ENCODE peak calls at places on chromosomes 4 and X, in six cellular contexts. G is ELF-1; K is KG1; O is activated naive CD4-positive, alpha-beta T cell; M is NCI-H345; J is ACHN. I is an unnamed sample.

GRCh38 chr4:180695851-180696250 is 1547.4 kb upstream of the TENM3 start:
- DNase-seq in O (no peak), M (no peak), G (no peak), J (peak), K (no peak), I (no peak)

GRCh38 chr4:55386073-55386472 is 9.7 kb upstream of the TMEM165 start:
- DNase-seq in J (peak), M (no peak), G (no peak), K (no peak), O (no peak), I (no peak)

GRCh38 chr4:88333741-88334405 is 44.8 kb upstream of the HERC6 start:
- DNase-seq in O (no peak), K (no peak), G (no peak), J (no peak), M (no peak), I (no peak)

GRCh38 chrX:138191998-138192397 is 519.5 kb downstream of the FGF13 start:
- DNase-seq in J (peak), K (no peak), O (no peak), M (peak), G (peak), I (no peak)

GRCh38 chr4:128846063-128846462 is 36.6 kb downstream of the JADE1 start:
- DNase-seq in K (no peak), O (no peak), J (no peak), G (no peak), M (peak), I (no peak)

GRCh38 chrX:40845331-40845911 is 110.1 kb upstream of the MED14 start:
- DNase-seq in J (peak), G (peak), K (no peak), M (no peak), O (no peak), I (no peak)

GRCh38 chr4:73661646-73662119 is 41.4 kb upstream of the RASSF6 start:
- DNase-seq in M (no peak), J (peak), G (no peak), O (no peak), K (no peak), I (no peak)

GRCh38 chr4:89101256-89102161 is 9.8 kb upstream of the TIGD2 start:
- DNase-seq in O (no peak), G (no peak), K (no peak), M (no peak), J (no peak), I (no peak)

GRCh38 chr4:28557755-28558154 is 1697.1 kb downstream of the STIM2 start:
- DNase-seq in O (no peak), K (no peak), J (no peak), G (no peak), M (no peak), I (no peak)

GRCh38 chr4:140497776-140498636 is at the start of gene MGAT4D:
- DNase-seq in J (no peak), K (no peak), O (no peak), M (no peak), G (peak), I (no peak)

GRCh38 chr4:62571494-62571893 is 1371.4 kb downstream of the ADGRL3 start:
- DNase-seq in G (no peak), J (no peak), K (no peak), O (no peak), M (no peak), I (no peak)

GRCh38 chr4:10015140-10015753 is 6.0 kb downstream of the SLC2A9 start:
- DNase-seq in K (no peak), G (peak), O (no peak), M (peak), J (peak), I (no peak)

GRCh38 chr4:149793459-149793858 is 22.2 kb downstream of the IQCM start:
- DNase-seq in O (no peak), G (no peak), K (no peak), J (no peak), M (no peak), I (no peak)

GRCh38 chrX:20057479-20057878 is 59.2 kb downstream of the MAP7D2 start:
- DNase-seq in J (no peak), K (no peak), O (no peak), M (no peak), G (no peak), I (no peak)

GRCh38 chr4:152819026-152819645 is 39.4 kb downstream of the ARFIP1 start:
- DNase-seq in J (no peak), M (no peak), G (no peak), K (no peak), O (no peak), I (no peak)

GRCh38 chr4:150379454-150379853 is 202.5 kb upstream of the MAB21L2 start:
- DNase-seq in K (no peak), M (no peak), G (no peak), J (no peak), O (no peak), I (no peak)

GRCh38 chrX:48769230-48769629 is 7.7 kb downstream of the GLOD5 start:
- DNase-seq in G (no peak), K (no peak), O (no peak), J (no peak), M (no peak), I (no peak)

GRCh38 chr4:169202878-169203277 is 67.9 kb downstream of the SH3RF1 start:
- DNase-seq in K (no peak), M (no peak), G (no peak), J (no peak), O (no peak), I (no peak)

GRCh38 chr4:8315343-8316250 is 46.0 kb downstream of the HTRA3 start:
- DNase-seq in G (peak), K (no peak), O (no peak), M (peak), J (peak), I (peak)

GRCh38 chrX:154458954-154459829 is 1.1 kb downstream of the PLXNA3 start:
- DNase-seq in O (no peak), J (no peak), G (no peak), M (peak), K (no peak), I (no peak)

GRCh38 chr4:113760852-113761681 is 471 bp downstream of the CAMK2D start:
- DNase-seq in M (peak), O (peak), J (peak), G (peak), K (no peak), I (peak)

GRCh38 chrX:146238173-146238572 is 420.5 kb downstream of the SLITRK2 start:
- DNase-seq in M (no peak), G (no peak), O (no peak), K (no peak), J (no peak), I (no peak)

GRCh38 chr4:2825740-2826139 is 17.9 kb upstream of the ADD1 start:
- DNase-seq in M (no peak), O (no peak), J (no peak), G (no peak), K (no peak), I (no peak)

GRCh38 chr4:109408711-109409110 is 24.9 kb upstream of the SEC24B start:
- DNase-seq in J (no peak), K (no peak), O (no peak), G (peak), M (no peak), I (no peak)

GRCh38 chr4:4343038-4343437 is 43.9 kb upstream of the NSG1 start:
- DNase-seq in J (no peak), K (no peak), G (no peak), O (no peak), M (no peak), I (no peak)

GRCh38 chrX:781216-782211 is 150.9 kb downstream of the SHOX start:
- DNase-seq in J (no peak), G (peak), M (no peak), O (no peak), K (no peak), I (no peak)

GRCh38 chr4:67483868-67484602 is 61.3 kb downstream of the CENPC start:
- DNase-seq in O (no peak), M (no peak), J (no peak), G (peak), K (no peak), I (no peak)

GRCh38 chr4:183099537-183100297 is 660 bp downstream of the WWC2 start:
- DNase-seq in G (peak), J (peak), O (no peak), K (no peak), M (no peak), I (no peak)

GRCh38 chr4:6386091-6386490 is 86.3 kb downstream of the PPP2R2C start:
- DNase-seq in O (no peak), J (no peak), G (no peak), K (no peak), M (no peak), I (no peak)

GRCh38 chrX:84046403-84046984 is 141.5 kb downstream of the RPS6KA6 start:
- DNase-seq in J (peak), K (no peak), G (peak), M (peak), O (no peak), I (no peak)

GRCh38 chr4:135267148-135267878 is 1065.7 kb upstream of the PABPC4L start:
- DNase-seq in G (no peak), O (no peak), J (no peak), M (no peak), K (no peak), I (no peak)

GRCh38 chr4:102169345-102169744 is 175.9 kb downstream of the SLC39A8 start:
- DNase-seq in G (peak), J (no peak), K (no peak), M (peak), O (no peak), I (no peak)

GRCh38 chrX:110087485-110088356 is 84.8 kb downstream of the TMEM164 start:
- DNase-seq in M (no peak), G (no peak), J (peak), K (no peak), O (no peak), I (no peak)

GRCh38 chr4:82753725-82754410 is 44.7 kb downstream of the SCD5 start:
- DNase-seq in O (no peak), K (no peak), J (no peak), G (no peak), M (no peak), I (peak)

GRCh38 chr4:102620697-102621497 is 119.7 kb downstream of the NFKB1 start:
- DNase-seq in O (no peak), J (peak), M (peak), K (no peak), G (peak), I (no peak)

I was measured in right atrium auricular region.